ENCODE peak calls at places on chromosomes 13 and 19, in ten cellular contexts. R, Z, E, Y, G, P, S, A, J and W are unnamed samples.

GRCh38 chr19:16070366-16070990 is 5.8 kb upstream of the TPM4 start:
- DNase-seq in R (peak; percentile 82), Z (peak; percentile 57), E (no peak), Y (peak; percentile 96), G (peak; percentile 87), P (peak; percentile 86), S (peak; percentile 93), A (no peak), J (peak; percentile 63), W (peak; percentile 59)

GRCh38 chr19:33401683-33402420 is 28.3 kb downstream of the CEBPG start:
- DNase-seq in R (no peak), Z (no peak), E (peak; percentile 21), Y (no peak), G (no peak), P (no peak), S (no peak), A (no peak), J (no peak), W (peak; percentile 18)

GRCh38 chr13:101346942-101347728 is 69.2 kb downstream of the NALCN start:
- DNase-seq in R (no peak), Z (no peak), E (no peak), Y (no peak), G (no peak), P (no peak), S (no peak), A (peak; percentile 17), J (no peak), W (no peak)

GRCh38 chr13:24626449-24626848 is 53.8 kb upstream of the ATP12A start:
- DNase-seq in R (no peak), Z (no peak), E (no peak), Y (no peak), G (peak; percentile 15), P (no peak), S (no peak), A (no peak), J (no peak), W (no peak)

GRCh38 chr13:53138369-53139036 is 109.9 kb downstream of the OLFM4 start:
- DNase-seq in R (peak; percentile 61), Z (no peak), E (no peak), Y (no peak), G (no peak), P (no peak), S (no peak), A (peak; percentile 1), J (peak; percentile 41), W (peak; percentile 27)

GRCh38 chr13:40662866-40663265 is 3.6 kb downstream of the FOXO1 start:
- DNase-seq in R (no peak), Z (no peak), E (no peak), Y (no peak), G (no peak), P (no peak), S (no peak), A (no peak), J (no peak), W (no peak)

GRCh38 chr13:35475131-35475959 is 1.1 kb downstream of the MAB21L1 start:
- DNase-seq in R (no peak), Z (no peak), E (no peak), Y (peak; percentile 8), G (no peak), P (no peak), S (no peak), A (peak; percentile 7), J (no peak), W (peak; percentile 44)

GRCh38 chr19:1164684-1165531 is 9.2 kb downstream of the SBNO2 start:
- DNase-seq in R (no peak), Z (no peak), E (peak; percentile 35), Y (no peak), G (no peak), P (no peak), S (no peak), A (no peak), J (no peak), W (no peak)

GRCh38 chr13:38093425-38093824 is 223.9 kb upstream of the TRPC4 start:
- DNase-seq in R (no peak), Z (no peak), E (no peak), Y (no peak), G (no peak), P (no peak), S (no peak), A (no peak), J (no peak), W (no peak)

GRCh38 chr19:15885919-15886318 is 12.0 kb downstream of the CYP4F2 start:
- DNase-seq in R (no peak), Z (no peak), E (no peak), Y (no peak), G (no peak), P (no peak), S (no peak), A (no peak), J (no peak), W (no peak)

GRCh38 chr13:61852116-61852515 is 436.5 kb upstream of the PCDH20 start:
- DNase-seq in R (no peak), Z (no peak), E (no peak), Y (no peak), G (no peak), P (no peak), S (no peak), A (no peak), J (no peak), W (no peak)

GRCh38 chr19:11576186-11576585 is 1.3 kb downstream of the ACP5 start:
- DNase-seq in R (no peak), Z (no peak), E (no peak), Y (no peak), G (no peak), P (no peak), S (no peak), A (no peak), J (no peak), W (no peak)

GRCh38 chr19:36257512-36257876 is 42.6 kb downstream of the ZNF146 start:
- DNase-seq in R (no peak), Z (no peak), E (peak; percentile 45), Y (no peak), G (no peak), P (no peak), S (no peak), A (no peak), J (no peak), W (no peak)

GRCh38 chr19:14366529-14366928 is 14.7 kb upstream of the ADGRE5 start:
- DNase-seq in R (peak; percentile 63), Z (peak; percentile 40), E (peak; percentile 61), Y (peak; percentile 95), G (peak; percentile 89), P (peak; percentile 92), S (peak; percentile 93), A (peak; percentile 76), J (peak; percentile 31), W (peak; percentile 67)

GRCh38 chr13:61142506-61142905 is 273.1 kb downstream of the PCDH20 start:
- DNase-seq in R (no peak), Z (no peak), E (no peak), Y (no peak), G (no peak), P (no peak), S (no peak), A (no peak), J (no peak), W (no peak)

DNA sequence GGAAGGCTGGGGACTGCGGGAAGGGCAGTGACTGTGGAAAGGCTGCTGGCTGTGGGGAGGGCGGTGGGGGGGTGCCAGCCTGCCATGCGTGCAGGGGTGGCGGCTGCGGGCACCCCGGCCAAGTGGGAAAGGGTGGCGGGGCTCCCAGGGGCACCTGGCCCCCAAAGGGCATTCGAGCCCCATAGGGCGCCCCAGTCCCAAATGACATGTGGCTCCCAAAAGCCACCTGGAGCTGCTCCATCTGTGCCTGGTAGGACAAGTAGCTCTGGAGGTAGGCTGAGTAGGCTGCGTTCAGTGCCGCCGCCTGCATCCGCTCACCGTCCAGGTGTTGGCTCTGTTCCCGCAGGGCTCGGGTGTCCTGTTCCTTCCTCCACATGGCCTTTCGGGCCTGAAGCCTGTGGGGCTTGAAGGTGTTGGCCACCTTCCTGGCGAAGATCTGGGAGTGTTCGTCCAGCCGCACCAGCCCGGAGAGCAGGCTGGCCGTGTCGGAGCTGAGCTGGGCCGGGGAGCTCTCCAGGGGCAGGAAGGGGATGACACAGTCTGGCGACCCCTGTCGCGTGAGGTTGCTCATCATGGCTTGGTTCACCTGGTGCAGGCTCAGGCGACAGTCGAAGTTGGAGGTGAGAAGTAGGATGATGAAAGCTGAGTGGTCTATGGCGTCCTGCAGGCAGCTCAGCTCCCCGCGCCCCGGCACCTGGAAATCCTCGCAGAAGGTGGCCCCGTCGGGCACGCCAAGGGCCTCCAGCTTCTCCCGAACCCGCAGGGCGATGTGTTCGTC is 14.9 kb downstream of the TICAM1 start:
- DNase-seq in R (no peak), Z (no peak), E (peak; percentile 52), Y (no peak), G (no peak), P (no peak), S (no peak), A (no peak), J (no peak), W (no peak)
- H3K27ac ChIP-seq in R (no peak overlapping the region), Z (peak overlapping the region; percentile 48), E (no peak overlapping the region), Y (no peak overlapping the region), G (no peak overlapping the region), P (peak overlapping the region; percentile 76), S (no peak overlapping the region), A (no peak overlapping the region), J (no peak overlapping the region), W (no peak overlapping the region)

DNA sequence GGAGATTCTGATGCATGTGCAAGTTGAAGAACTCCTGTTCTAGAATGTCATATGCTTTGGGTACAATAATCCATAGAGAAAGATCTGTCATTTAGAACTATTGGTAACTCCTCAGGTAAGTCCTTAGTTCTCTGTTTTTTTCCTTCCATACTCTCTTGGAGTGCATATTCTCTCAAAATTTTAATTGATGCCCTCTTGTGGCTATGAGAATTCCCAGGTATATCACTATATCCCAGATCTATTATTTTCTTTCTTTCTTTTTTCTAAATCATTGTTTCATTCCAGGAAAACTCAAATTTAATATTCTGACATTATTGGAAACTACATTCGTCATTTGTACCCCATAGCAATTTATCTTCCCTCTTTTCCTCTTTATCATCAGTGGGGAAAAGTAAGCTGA is 485.4 kb downstream of the KLF5 start:
- DNase-seq in R (no peak), Z (no peak), E (no peak), Y (no peak), G (no peak), P (no peak), S (no peak), A (no peak), J (no peak), W (no peak)
- TF ChIP-seq CTCF in R (no peak), Z (no peak), E (no peak), Y (no peak), G (no peak), P (no peak), S (no peak), A (no peak), J (no peak), W (no peak)

DNA sequence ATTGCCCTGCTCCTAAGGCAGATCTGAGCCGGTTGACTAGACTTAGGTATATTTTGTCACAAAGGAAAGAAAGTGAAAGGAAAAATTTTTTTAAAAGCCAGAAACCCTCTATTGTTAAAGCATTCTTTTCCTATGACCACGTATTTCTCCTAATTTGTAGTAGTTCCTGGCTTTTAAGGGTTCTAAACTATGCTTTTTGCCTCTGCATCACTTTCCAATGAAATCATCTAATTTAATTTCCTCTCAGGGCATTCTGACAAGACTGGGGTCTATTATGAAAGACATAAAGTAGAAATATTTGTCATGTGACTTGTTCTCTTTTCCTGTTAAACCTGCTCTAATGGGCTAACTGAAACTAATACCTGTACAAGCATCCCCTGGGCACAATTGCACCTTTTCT is 233.0 kb upstream of the PRR20A start:
- DNase-seq in R (no peak), Z (no peak), E (no peak), Y (no peak), G (no peak), P (no peak), S (no peak), A (no peak), J (no peak), W (no peak)
- H3K27ac ChIP-seq in R (no peak overlapping the region), Z (no peak overlapping the region), E (no peak overlapping the region), Y (no peak overlapping the region), G (no peak overlapping the region), P (no peak overlapping the region), S (no peak overlapping the region), A (no peak overlapping the region), J (no peak overlapping the region), W (no peak overlapping the region)

GRCh38 chr19:5138606-5139594 is 170.0 kb downstream of the KDM4B start:
- DNase-seq in R (no peak), Z (no peak), E (peak; percentile 15), Y (peak; percentile 71), G (peak; percentile 57), P (no peak), S (no peak), A (peak; percentile 94), J (no peak), W (peak; percentile 62)
- TF ChIP-seq CTCF in R (no peak), Z (no peak), E (no peak), Y (no peak), G (no peak), P (no peak), S (no peak), A (peak; percentile 28), J (no peak), W (no peak)